ENCODE peak calls at places on chromosomes 4 and X, in seven cellular contexts. S is heart left ventricle, C is SK-N-SH, Z is fibroblast of lung, T is neural progenitor cell, R is ovary, O is dorsolateral prefrontal cortex. K is an unnamed sample.

GRCh38 chr4:85883180-85883579 is 408.2 kb downstream of the ARHGAP24 start:
- DNase-seq in C (no peak), Z (no peak), R (no peak), O (no peak), S (no peak), T (no peak), K (no peak)

GRCh38 chr4:126702747-126703146 is 930.0 kb upstream of the INTU start:
- DNase-seq in C (no peak), O (no peak), R (no peak), S (no peak), Z (no peak), T (no peak), K (no peak)

GRCh38 chr4:121252224-121252806 is 88.2 kb upstream of the TNIP3 start:
- DNase-seq in O (peak), C (peak), R (peak), T (peak), Z (peak), S (no peak), K (peak)

GRCh38 chr4:2939383-2940243 is 23.6 kb downstream of the NOP14 start:
- DNase-seq in S (peak), O (peak), T (no peak), R (peak), Z (no peak), C (no peak), K (no peak)

GRCh38 chrX:97563531-97564133 is 679.9 kb downstream of the RPA4 start:
- DNase-seq in Z (peak), R (peak), O (no peak), S (no peak), T (no peak), C (no peak), K (peak)

GRCh38 chrX:85963736-85964135 is 83.6 kb downstream of the CHM start:
- DNase-seq in Z (peak), T (no peak), O (no peak), C (no peak), S (no peak), R (no peak), K (peak)

GRCh38 chr4:76087007-76087769 is 12.7 kb downstream of the ART3 start:
- DNase-seq in C (peak), T (peak), Z (peak), R (no peak), O (peak), S (no peak), K (peak)

GRCh38 chr4:89821612-89822011 is 15.3 kb downstream of the SNCA start:
- DNase-seq in Z (no peak), C (no peak), S (no peak), T (no peak), R (no peak), O (no peak), K (no peak)

GRCh38 chr4:83599183-83599582 is 63.3 kb downstream of the GPAT3 start:
- DNase-seq in R (no peak), T (no peak), Z (peak), O (no peak), S (no peak), C (no peak), K (peak)

GRCh38 chrX:38968344-38968743 is 167.1 kb downstream of the MID1IP1 start:
- DNase-seq in C (no peak), S (no peak), O (no peak), Z (peak), R (no peak), T (no peak), K (no peak)

GRCh38 chr4:51855751-51856150 is 12.8 kb downstream of the DCUN1D4 start:
- DNase-seq in R (no peak), Z (no peak), T (no peak), O (no peak), S (no peak), C (no peak), K (no peak)

GRCh38 chr4:51855270-51855669 is 12.3 kb downstream of the DCUN1D4 start:
- DNase-seq in O (no peak), T (no peak), R (no peak), S (no peak), Z (no peak), C (no peak), K (no peak)

GRCh38 chr4:51851090-51851936 is 8.4 kb downstream of the DCUN1D4 start:
- DNase-seq in T (peak), S (no peak), R (no peak), O (no peak), Z (no peak), C (no peak), K (no peak)

GRCh38 chr4:51851937-51852290 is 9.0 kb downstream of the DCUN1D4 start:
- DNase-seq in R (no peak), C (no peak), Z (no peak), O (no peak), T (peak), S (no peak), K (no peak)

DNA sequence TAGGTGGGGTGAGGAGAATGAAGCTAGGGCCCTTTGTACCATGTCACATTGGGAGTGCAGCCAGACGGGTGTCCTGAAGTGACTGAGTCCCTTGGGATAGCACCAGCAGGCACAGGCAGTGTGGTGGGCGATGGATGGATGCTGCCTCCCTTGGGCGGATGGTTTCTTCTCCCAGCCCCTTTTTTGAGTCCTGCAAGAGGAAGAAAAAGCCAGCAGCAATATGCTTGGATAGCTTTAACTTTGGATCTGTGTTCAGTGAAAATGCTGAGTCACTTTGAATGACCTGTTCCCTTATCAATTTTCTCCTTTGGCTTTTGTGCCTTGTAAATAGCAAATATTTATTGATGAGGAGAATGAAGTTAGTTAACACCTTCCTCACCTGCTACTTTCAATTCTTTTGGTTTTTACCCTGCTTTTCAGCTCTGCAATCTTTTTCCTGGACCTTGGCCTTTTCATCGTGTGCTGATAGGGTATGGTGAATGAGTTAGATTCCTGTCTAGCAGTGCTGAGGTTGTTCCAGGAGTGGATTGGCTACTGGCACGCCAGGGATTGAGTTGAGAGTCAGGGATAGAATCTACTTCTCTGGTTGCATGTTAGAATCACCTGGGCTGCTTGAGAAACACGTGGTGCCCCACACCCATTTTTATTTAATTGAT is 10.2 kb downstream of the DCUN1D4 start:
- DNase-seq in T (no peak), O (no peak), R (no peak), S (no peak), C (no peak), Z (no peak), K (no peak)
- H3K27ac ChIP-seq in T (peak), O (peak), R (no peak), S (no peak), C (no peak), Z (peak), K (peak)

GRCh38 chr4:78923459-78924312 is 15.6 kb downstream of the PAQR3 start:
- DNase-seq in T (no peak), Z (no peak), R (no peak), S (no peak), O (no peak), C (no peak), K (no peak)
- TF ChIP-seq CTCF in T (peak), Z (no peak), R (no peak), S (no peak), O (no peak), C (no peak), K (no peak)

DNA sequence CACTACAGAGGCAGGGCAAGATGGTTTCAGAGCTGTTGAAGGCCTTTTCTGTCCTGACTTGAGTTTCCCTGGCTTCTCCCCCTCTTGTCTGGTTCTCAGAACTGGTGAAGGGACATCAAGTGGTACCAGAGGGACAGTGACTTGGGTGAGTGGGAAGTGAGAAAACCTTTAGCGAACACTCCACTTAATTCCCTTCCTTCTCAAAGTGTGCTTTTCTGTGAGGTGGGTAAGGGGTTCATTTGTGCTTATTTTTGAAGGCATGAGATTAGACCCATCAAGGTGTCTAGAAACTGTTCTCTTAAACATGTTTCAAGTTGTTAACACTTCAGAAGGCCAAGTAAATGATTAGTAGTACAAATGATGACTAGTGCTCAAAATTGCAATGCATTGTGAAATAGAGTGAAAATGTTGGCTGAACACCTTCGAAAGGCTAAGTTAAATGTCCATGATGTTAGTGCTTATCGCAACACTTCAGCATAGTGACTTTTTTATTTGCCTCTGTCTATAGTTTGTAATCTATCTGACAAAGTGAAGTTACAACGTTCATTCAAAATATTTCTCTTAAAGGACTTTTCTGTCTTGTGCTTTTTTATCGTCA is 2.8 kb downstream of the AREG start:
- DNase-seq in T (no peak), R (no peak), C (no peak), O (no peak), Z (peak), S (no peak), K (no peak)
- H3K27ac ChIP-seq in T (no peak), R (no peak), C (no peak), O (no peak), Z (no peak), S (no peak), K (no peak)

GRCh38 chr4:30721353-30722091 is 1.4 kb downstream of the PCDH7 start:
- DNase-seq in S (peak), R (peak), C (peak), Z (peak), O (no peak), T (peak), K (peak)
- TF ChIP-seq CTCF in S (peak), R (no peak), C (peak), Z (no peak), O (peak), T (peak), K (peak)

DNA sequence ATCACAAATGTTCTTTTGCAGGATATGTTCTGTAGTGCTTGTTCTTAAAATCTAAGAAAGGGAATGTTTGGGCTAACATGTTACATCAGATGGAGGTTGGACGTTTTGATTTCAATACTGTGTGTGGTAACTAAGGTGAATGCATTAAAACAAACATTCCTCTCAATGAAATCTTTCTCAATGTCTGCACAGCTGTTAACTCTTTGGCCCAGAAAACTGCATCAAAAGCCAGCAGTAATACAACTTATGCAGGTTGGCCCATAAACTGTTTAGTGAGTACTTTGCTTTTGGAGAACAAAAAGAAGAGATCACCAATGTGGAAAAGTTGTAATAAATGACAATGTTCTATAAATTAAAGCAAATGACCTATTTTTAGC is 18.1 kb downstream of the ARSJ start:
- DNase-seq in Z (peak), C (no peak), O (no peak), T (no peak), S (no peak), R (no peak), K (peak)
- H3K27ac ChIP-seq in Z (peak), C (peak), O (no peak), T (no peak), S (no peak), R (no peak), K (no peak)

GRCh38 chrX:21975827-21976226 is 35.3 kb downstream of the SMS start:
- DNase-seq in S (no peak), R (no peak), T (no peak), Z (peak), C (no peak), O (no peak), K (no peak)
- TF ChIP-seq CTCF in S (peak), R (no peak), T (peak), Z (peak), C (peak), O (no peak), K (no peak)

DNA sequence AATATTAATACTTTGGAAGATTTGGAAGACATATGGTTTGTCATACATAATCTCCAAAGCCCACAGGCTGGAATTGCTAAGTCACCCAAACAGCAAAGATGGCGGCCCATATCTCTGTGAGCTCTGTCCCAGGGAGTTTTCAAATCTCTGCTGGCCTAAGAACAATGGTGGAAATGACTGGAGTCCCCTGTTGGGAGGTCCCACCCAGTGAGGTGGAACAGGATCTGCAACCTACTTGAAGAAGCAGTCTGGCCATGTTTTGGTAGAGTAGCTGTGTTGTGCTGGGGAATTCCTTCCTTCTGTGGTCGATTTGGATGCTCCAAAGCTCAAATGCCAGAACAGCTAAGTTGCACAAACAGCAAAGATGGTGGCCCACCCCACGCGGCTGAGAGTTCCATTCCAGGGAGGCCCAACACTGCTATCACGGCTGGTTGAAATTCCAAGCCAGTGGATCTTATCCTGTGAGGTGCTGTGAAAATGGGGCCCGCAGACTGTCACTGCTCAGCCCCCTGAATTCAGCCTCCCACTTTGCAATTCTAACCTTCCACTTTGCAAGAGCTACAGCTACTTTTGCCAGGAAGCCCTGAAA is 3.2 kb upstream of the UGT2B7 start:
- DNase-seq in O (no peak), Z (no peak), R (no peak), S (no peak), T (no peak), C (no peak), K (no peak)
- H3K27ac ChIP-seq in O (no peak), Z (no peak), R (no peak), S (no peak), T (no peak), C (no peak), K (peak)

GRCh38 chrX:139972113-139972512 is 6.8 kb upstream of the CXorf66 start:
- DNase-seq in Z (no peak), S (no peak), R (no peak), T (no peak), O (no peak), C (no peak), K (no peak)

GRCh38 chrX:139965421-139965820 is at the start of gene CXorf66:
- DNase-seq in C (no peak), S (no peak), Z (no peak), T (no peak), R (no peak), O (no peak), K (no peak)

GRCh38 chrX:139971394-139971749 is 6.1 kb upstream of the CXorf66 start:
- DNase-seq in T (peak), R (no peak), S (no peak), C (no peak), O (no peak), Z (no peak), K (no peak)

GRCh38 chrX:139969286-139969685 is 4.0 kb upstream of the CXorf66 start:
- DNase-seq in R (no peak), S (no peak), C (no peak), Z (no peak), T (no peak), O (no peak), K (no peak)

DNA sequence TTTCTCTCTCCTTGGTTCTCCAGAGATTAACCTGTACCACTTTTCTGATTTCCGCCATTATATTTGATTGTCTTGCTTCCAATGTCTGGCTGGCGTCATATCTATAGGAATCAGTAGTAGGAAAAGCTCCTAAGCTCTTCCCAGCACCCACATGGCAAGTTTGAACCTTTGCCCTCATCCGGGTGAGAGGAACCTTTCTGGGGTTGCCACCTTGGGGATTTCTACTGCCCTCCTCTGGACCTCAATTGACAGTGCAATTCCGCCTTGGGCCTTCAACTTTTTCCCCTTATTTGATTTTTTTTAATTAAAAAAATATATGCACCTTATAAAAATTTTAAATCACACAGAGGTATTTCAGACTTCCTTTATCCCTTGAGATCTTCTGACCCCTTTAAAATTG is 2.0 kb upstream of the CXorf66 start:
- DNase-seq in T (peak), O (no peak), Z (peak), S (no peak), C (peak), R (no peak), K (no peak)
- TF ChIP-seq CTCF in T (peak), O (no peak), Z (peak), S (no peak), C (peak), R (no peak), K (no peak)

GRCh38 chr4:4666693-4667642 is 125.1 kb upstream of the STX18 start:
- DNase-seq in Z (peak), R (peak), S (no peak), T (peak), O (no peak), C (peak), K (no peak)
- H3K27ac ChIP-seq in Z (no peak), R (no peak), S (no peak), T (no peak), O (no peak), C (peak), K (no peak)

GRCh38 chr4:166546009-166546408 is 673.0 kb downstream of the TLL1 start:
- DNase-seq in C (no peak), T (no peak), S (no peak), O (no peak), R (no peak), Z (no peak), K (no peak)
- TF ChIP-seq CTCF in C (no peak), T (no peak), S (no peak), O (no peak), R (no peak), Z (no peak), K (no peak)

K was measured in RWPE1.